ENCODE peak calls at places on chromosome 16, in five cellular contexts. J, S, F, T and U are unnamed samples.

GRCh38 chr16:79331064-79331463 is 269.5 kb downstream of the MAF start:
- DNase-seq in J (no peak), S (no peak), T (no peak), F (no peak), U (no peak)

GRCh38 chr16:19884021-19884485 is 595 bp downstream of the GPRC5B start:
- DNase-seq in T (no peak), F (peak), J (no peak), S (no peak), U (peak)

GRCh38 chr16:72172105-72173034 is at the start of gene PMFBP1:
- DNase-seq in T (no peak), J (peak), S (peak), F (no peak), U (peak)

GRCh38 chr16:74480150-74481029 is 59.1 kb upstream of the CLEC18B start:
- DNase-seq in F (no peak), T (peak), S (no peak), J (peak), U (peak)

GRCh38 chr16:50144211-50144610 is 8.9 kb upstream of the TENT4B start:
- DNase-seq in F (no peak), S (no peak), J (no peak), T (no peak), U (no peak)

GRCh38 chr16:29198731-29199521 is 207.6 kb downstream of the NPIPB11 start:
- DNase-seq in S (no peak), T (peak), F (no peak), J (no peak), U (peak)

GRCh38 chr16:26186221-26186620 is 494.5 kb downstream of the HS3ST4 start:
- DNase-seq in S (no peak), J (no peak), T (no peak), F (no peak), U (no peak)

GRCh38 chr16:50711862-50712567 is 18.6 kb downstream of the NOD2 start:
- DNase-seq in J (no peak), F (no peak), T (peak), S (no peak), U (no peak)

GRCh38 chr16:57591086-57591869 is 37.2 kb upstream of the ADGRG1 start:
- DNase-seq in F (no peak), S (peak), J (peak), T (peak), U (peak)

GRCh38 chr16:84144301-84144858 is 597 bp downstream of the HSDL1 start:
- DNase-seq in T (no peak), S (peak), F (peak), J (peak), U (peak)
- TF ChIP-seq CTCF in T (no peak), S (no peak), F (no peak), J (no peak), U (no peak)

GRCh38 chr16:86681440-86681838 is 103.1 kb downstream of the FOXL1 start:
- DNase-seq in S (no peak), J (no peak), T (no peak), F (no peak), U (no peak)

GRCh38 chr16:86680137-86680536 is 101.8 kb downstream of the FOXL1 start:
- DNase-seq in J (no peak), T (no peak), F (no peak), S (no peak), U (no peak)

GRCh38 chr16:86680661-86681439 is 102.5 kb downstream of the FOXL1 start:
- DNase-seq in F (no peak), J (no peak), T (no peak), S (no peak), U (no peak)

GRCh38 chr16:86682219-86682904 is 104.0 kb downstream of the FOXL1 start:
- DNase-seq in J (no peak), T (no peak), F (no peak), S (no peak), U (no peak)

GRCh38 chr16:86679490-86679889 is 101.1 kb downstream of the FOXL1 start:
- DNase-seq in F (no peak), J (no peak), T (no peak), S (no peak), U (no peak)
- H3K4me3 ChIP-seq in F (no peak), J (no peak), T (no peak), S (no peak), U (no peak)

DNA sequence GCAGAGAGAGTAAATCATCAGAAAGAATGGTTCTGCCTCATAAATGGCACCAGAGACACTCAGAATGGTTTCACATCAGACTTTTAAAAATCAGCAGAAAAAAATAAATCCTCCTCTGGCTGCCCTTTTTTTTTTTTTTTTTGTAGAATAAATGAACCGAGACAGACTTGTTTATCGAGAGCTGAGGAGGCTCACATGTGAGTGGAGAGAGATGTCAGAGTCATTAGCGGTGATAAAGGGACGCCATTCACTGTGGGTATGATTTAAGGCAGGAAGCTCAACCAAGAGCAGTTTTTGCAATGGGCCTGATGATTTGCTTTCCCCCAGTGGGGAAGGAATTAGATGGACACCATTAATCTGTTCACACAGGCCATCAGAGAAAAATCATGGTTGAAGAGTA is 62.5 kb downstream of the CPPED1 start:
- DNase-seq in F (no peak), J (no peak), T (no peak), S (no peak), U (no peak)
- TF ChIP-seq POLR2A in F (no peak), J (no peak), T (no peak), S (no peak), U (no peak)

DNA sequence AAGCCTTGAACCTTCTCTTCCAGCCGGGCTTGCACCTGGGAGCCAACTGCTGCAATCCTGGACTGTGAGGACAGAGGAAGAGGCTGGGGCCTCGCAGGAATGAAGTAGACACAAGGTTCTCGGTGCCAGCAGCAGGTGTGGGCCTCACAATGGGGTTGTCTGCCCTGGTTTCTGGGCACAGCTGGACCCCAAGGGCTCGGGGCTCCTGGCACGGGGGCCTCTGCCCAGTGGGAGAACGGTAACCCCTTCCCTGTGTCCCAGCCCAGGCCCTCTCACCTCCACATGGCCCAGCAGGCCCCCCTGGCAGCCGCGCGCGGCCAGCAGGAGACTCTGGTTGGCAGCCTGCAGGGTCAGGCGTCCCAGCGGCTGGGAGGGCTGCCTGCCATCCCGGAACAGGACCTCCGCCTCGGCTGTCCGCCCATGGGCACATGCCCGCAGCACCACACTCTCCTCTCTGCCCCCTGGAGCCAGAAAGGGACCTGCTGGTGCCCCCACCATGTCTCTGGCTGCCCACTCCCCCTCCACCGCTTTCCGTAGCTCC is 46.9 kb downstream of the RMI2 start:
- DNase-seq in T (no peak), F (no peak), J (no peak), S (no peak), U (no peak)
- TF ChIP-seq CTCF in T (no peak), F (no peak), J (no peak), S (no peak), U (no peak)

GRCh38 chr16:17369441-17369951 is 101.3 kb downstream of the XYLT1 start:
- DNase-seq in F (no peak), J (no peak), S (peak), T (no peak), U (peak)
- H3K4me3 ChIP-seq in F (no peak), J (no peak), S (peak), T (no peak), U (no peak)

GRCh38 chr16:81096715-81097208 is 567 bp upstream of the GCSH start:
- DNase-seq in F (no peak), S (no peak), T (no peak), J (no peak), U (no peak)
- TF ChIP-seq POLR2A in F (no peak), S (no peak), T (no peak), J (no peak), U (no peak)

GRCh38 chr16:66109677-66110076 is 256.8 kb upstream of the CDH5 start:
- DNase-seq in S (no peak), T (no peak), J (no peak), F (no peak), U (no peak)

GRCh38 chr16:66116163-66116792 is 250.2 kb upstream of the CDH5 start:
- DNase-seq in J (no peak), T (no peak), F (no peak), S (no peak), U (no peak)

GRCh38 chr16:66120656-66121055 is 245.8 kb upstream of the CDH5 start:
- DNase-seq in T (no peak), J (no peak), F (no peak), S (no peak), U (no peak)

DNA sequence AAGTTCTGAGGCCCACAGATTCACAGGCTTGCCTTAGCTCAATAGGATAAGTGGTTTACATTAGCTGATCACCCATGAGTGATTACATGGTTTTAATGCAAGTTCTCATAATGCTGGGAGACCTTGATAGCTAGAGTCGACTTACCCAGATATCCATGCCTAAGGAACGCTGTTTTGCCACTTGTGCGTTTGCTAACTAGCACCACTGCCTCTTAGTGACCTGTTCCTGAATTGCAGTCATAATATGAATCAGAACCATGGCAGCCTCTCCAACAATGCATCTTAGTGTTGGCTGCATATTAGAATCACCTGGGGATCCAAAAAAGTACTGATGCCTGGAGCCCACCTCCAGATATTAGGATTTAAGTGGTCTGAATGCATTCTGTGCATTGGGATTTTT is 251.1 kb upstream of the CDH5 start:
- DNase-seq in F (no peak), T (no peak), J (no peak), S (no peak), U (no peak)
- TF ChIP-seq CTCF in F (no peak), T (no peak), J (no peak), S (no peak), U (no peak)

GRCh38 chr16:31006086-31006385 is 4.4 kb downstream of the STX1B start:
- DNase-seq in F (no peak), J (no peak), S (no peak), T (no peak), U (no peak)

GRCh38 chr16:31002810-31003209 is 7.6 kb downstream of the STX1B start:
- DNase-seq in T (no peak), S (no peak), F (no peak), J (no peak), U (no peak)

GRCh38 chr16:31003744-31004143 is 6.7 kb downstream of the STX1B start:
- DNase-seq in S (no peak), T (no peak), J (no peak), F (no peak), U (no peak)

GRCh38 chr16:31005350-31006085 is 4.9 kb downstream of the STX1B start:
- DNase-seq in T (no peak), F (no peak), S (no peak), J (no peak), U (no peak)

GRCh38 chr16:31004658-31005057 is 5.8 kb downstream of the STX1B start:
- DNase-seq in S (no peak), T (no peak), F (no peak), J (no peak), U (no peak)
- H3K4me3 ChIP-seq in S (no peak), T (no peak), F (no peak), J (no peak), U (no peak)

GRCh38 chr16:53084141-53084541 is 29.4 kb downstream of the CHD9 start:
- DNase-seq in F (no peak), J (no peak), S (no peak), T (no peak), U (no peak)

GRCh38 chr16:53083123-53083522 is 28.3 kb downstream of the CHD9 start:
- DNase-seq in F (no peak), J (no peak), S (no peak), T (no peak), U (no peak)

GRCh38 chr16:53087101-53087500 is 32.3 kb downstream of the CHD9 start:
- DNase-seq in J (no peak), F (no peak), T (no peak), S (no peak), U (no peak)

GRCh38 chr16:53085539-53086450 is 31.0 kb downstream of the CHD9 start:
- DNase-seq in S (no peak), T (no peak), F (peak), J (no peak), U (no peak)

DNA sequence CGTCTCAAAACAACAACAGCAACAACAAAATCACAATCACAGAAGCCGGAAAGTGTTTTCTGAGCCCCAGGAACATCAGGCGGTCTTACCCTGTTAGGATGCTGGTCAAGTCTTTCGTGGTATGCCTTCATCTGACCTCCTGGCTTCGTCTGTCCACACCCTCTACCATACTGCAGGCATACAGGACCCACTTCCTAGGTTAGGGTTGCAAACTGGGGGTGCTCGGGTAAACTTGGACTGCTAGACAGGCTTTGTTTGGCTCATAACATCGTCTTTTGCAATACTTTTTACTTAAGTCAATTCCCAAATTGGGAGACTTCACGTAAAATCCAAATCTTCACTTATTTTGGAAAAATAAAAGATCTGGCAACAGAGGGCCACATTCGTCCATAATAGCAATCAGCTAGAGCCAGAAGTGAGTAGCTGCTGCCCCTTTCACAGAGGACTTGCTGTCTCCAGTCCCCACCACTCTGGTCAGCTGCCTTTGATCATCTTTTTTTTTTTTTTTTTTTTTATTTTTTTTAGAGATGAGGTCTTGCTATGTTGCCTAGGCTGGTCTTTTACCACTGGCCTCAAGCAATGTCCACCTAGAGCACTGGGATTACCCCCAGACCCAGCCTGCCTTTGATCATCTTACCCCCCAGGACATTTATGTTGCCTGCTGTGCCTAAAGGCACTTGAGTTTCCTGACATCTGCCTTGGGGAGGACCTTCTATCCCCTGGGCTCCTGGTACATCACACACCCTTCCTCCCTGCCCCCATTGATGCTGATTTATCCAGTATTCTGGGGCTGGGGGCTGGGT is 30.1 kb downstream of the CHD9 start:
- DNase-seq in J (no peak), T (no peak), S (no peak), F (no peak), U (no peak)
- TF ChIP-seq POLR2A in J (no peak), T (no peak), S (no peak), F (no peak), U (no peak)

GRCh38 chr16:87927195-87927562 is 9.2 kb downstream of the CA5A start:
- DNase-seq in S (no peak), F (no peak), T (no peak), J (no peak), U (no peak)
- TF ChIP-seq CTCF in S (no peak), F (no peak), T (no peak), J (peak), U (no peak)